ENCODE peak calls at places on chromosomes 4 and X, in six cellular contexts. One of them, this sample, is unnamed.
A peak's percentile ranks its signal among the peaks of the same experiment; 100 is the strongest.

GRCh38 chr4:79088991-79089705 is 149.9 kb upstream of the PAQR3 start:
- DNase-seq in NCI-H345: no peak
- DNase-seq in GM23248: no peak
- DNase-seq in AG09309: no peak
- DNase-seq in AML-193: no peak
- DNase-seq in IMR-90: no peak
- DNase-seq in this sample: no peak

GRCh38 chr4:19807505-19807904 is 444.2 kb upstream of the SLIT2 start:
- DNase-seq in NCI-H345: no peak
- DNase-seq in GM23248: peak; percentile 93
- DNase-seq in AG09309: peak; percentile 50
- DNase-seq in AML-193: no peak
- DNase-seq in IMR-90: peak; percentile 53
- DNase-seq in this sample: no peak

GRCh38 chr4:121358473-121358872 is 22.3 kb downstream of the QRFPR start:
- DNase-seq in NCI-H345: no peak
- DNase-seq in GM23248: peak; percentile 73
- DNase-seq in AG09309: peak; percentile 38
- DNase-seq in AML-193: no peak
- DNase-seq in IMR-90: peak; percentile 23
- DNase-seq in this sample: no peak

GRCh38 chr4:77538144-77538543 is 67.5 kb upstream of the CXCL13 start:
- DNase-seq in NCI-H345: no peak
- DNase-seq in GM23248: peak; percentile 60
- DNase-seq in AG09309: no peak
- DNase-seq in AML-193: no peak
- DNase-seq in IMR-90: peak; percentile 6
- DNase-seq in this sample: peak; percentile 71

GRCh38 chr4:108830509-108831244 is 67.8 kb upstream of the ETNPPL start:
- DNase-seq in NCI-H345: peak; percentile 61
- DNase-seq in GM23248: peak; percentile 6
- DNase-seq in AG09309: no peak
- DNase-seq in AML-193: no peak
- DNase-seq in IMR-90: peak; percentile 13
- DNase-seq in this sample: peak; percentile 83

GRCh38 chr4:149371021-149371420 is 444.6 kb downstream of the IQCM start:
- DNase-seq in NCI-H345: peak; percentile 5
- DNase-seq in GM23248: peak; percentile 79
- DNase-seq in AG09309: peak; percentile 53
- DNase-seq in AML-193: peak; percentile 42
- DNase-seq in IMR-90: peak; percentile 63
- DNase-seq in this sample: peak; percentile 24

GRCh38 chr4:64539234-64539849 is 130.1 kb upstream of the TECRL start:
- DNase-seq in NCI-H345: peak; percentile 49
- DNase-seq in GM23248: peak; percentile 64
- DNase-seq in AG09309: peak; percentile 25
- DNase-seq in AML-193: peak; percentile 56
- DNase-seq in IMR-90: peak; percentile 49
- DNase-seq in this sample: peak; percentile 35

GRCh38 chrX:153501530-153501929 is 6.8 kb downstream of the BGN start:
- DNase-seq in NCI-H345: no peak
- DNase-seq in GM23248: no peak
- DNase-seq in AG09309: no peak
- DNase-seq in AML-193: no peak
- DNase-seq in IMR-90: no peak
- DNase-seq in this sample: no peak

GRCh38 chr4:73726000-73726399 is 14.4 kb upstream of the CXCL8 start:
- DNase-seq in NCI-H345: no peak
- DNase-seq in GM23248: peak; percentile 92
- DNase-seq in AG09309: no peak
- DNase-seq in AML-193: no peak
- DNase-seq in IMR-90: peak; percentile 93
- DNase-seq in this sample: no peak

GRCh38 chr4:122000849-122001248 is 49.0 kb upstream of the TRPC3 start:
- DNase-seq in NCI-H345: no peak
- DNase-seq in GM23248: no peak
- DNase-seq in AG09309: no peak
- DNase-seq in AML-193: no peak
- DNase-seq in IMR-90: no peak
- DNase-seq in this sample: no peak

GRCh38 chr4:97498875-97499274 is 644.4 kb downstream of the STPG2 start:
- DNase-seq in NCI-H345: no peak
- DNase-seq in GM23248: peak; percentile 0
- DNase-seq in AG09309: no peak
- DNase-seq in AML-193: no peak
- DNase-seq in IMR-90: no peak
- DNase-seq in this sample: no peak

This sample was measured in DMS153.